ENCODE peak calls at places on chromosomes 13 and 19, in eight cellular contexts. W is SK-N-SH, D is GM23248, N is H9, Q is fibroblast of lung, A is GM23338, P is astrocyte, J is PC-3. Y is an unnamed sample. For H3K4me1, the result is how much of the 10 kb centered on the place peaks cover.

GRCh38 chr13:32600891-32601290 is 14.6 kb downstream of the PDS5B start:
- DNase-seq in P (no peak), Q (no peak), J (no peak), D (no peak), A (no peak), N (no peak), W (no peak), Y (no peak)

GRCh38 chr13:24209138-24209537 is 48.6 kb downstream of the SPATA13 start:
- DNase-seq in J (no peak), W (no peak), P (no peak), Q (no peak), A (no peak), N (no peak), D (no peak), Y (no peak)

GRCh38 chr13:41639237-41639904 is 182.0 kb downstream of the RGCC start:
- DNase-seq in D (no peak), N (no peak), Q (no peak), J (no peak), W (no peak), P (no peak), A (no peak), Y (no peak)

GRCh38 chr13:113813070-113813748 is 50.7 kb downstream of the GAS6 start:
- DNase-seq in J (no peak), N (no peak), A (no peak), W (no peak), P (no peak), Q (no peak), D (no peak), Y (no peak)

GRCh38 chr13:61989984-61990383 is 574.3 kb upstream of the PCDH20 start:
- DNase-seq in N (no peak), W (no peak), A (no peak), D (no peak), Q (no peak), J (no peak), P (no peak), Y (no peak)

GRCh38 chr19:39475748-39476147 is 4.9 kb upstream of the TIMM50 start:
- DNase-seq in P (no peak), Q (no peak), J (no peak), N (no peak), D (no peak), A (no peak), W (no peak), Y (no peak)

GRCh38 chr13:74200081-74200480 is 65.9 kb upstream of the KLF12 start:
- DNase-seq in D (peak), A (no peak), W (no peak), P (peak), N (no peak), Q (peak), J (no peak), Y (no peak)

GRCh38 chr13:99733346-99733745 is 232.1 kb downstream of the TM9SF2 start:
- DNase-seq in D (no peak), N (no peak), W (no peak), P (no peak), A (no peak), Q (no peak), J (no peak), Y (no peak)

GRCh38 chr13:98214008-98214643 is 37.1 kb upstream of the RNF113B start:
- DNase-seq in N (no peak), W (no peak), J (peak), P (peak), A (no peak), Q (peak), D (peak), Y (no peak)

GRCh38 chr19:31315621-31316011 is 33.6 kb downstream of the TSHZ3 start:
- DNase-seq in D (peak), J (no peak), P (no peak), A (no peak), N (no peak), Q (no peak), W (no peak), Y (no peak)

GRCh38 chr19:18833141-18833476 is 1.4 kb downstream of the UPF1 start:
- DNase-seq in P (no peak), Q (no peak), D (peak), J (peak), W (no peak), N (no peak), A (no peak), Y (no peak)

GRCh38 chr19:33767898-33768413 is 28.7 kb upstream of the KCTD15 start:
- DNase-seq in J (peak), W (no peak), D (peak), N (peak), P (no peak), A (peak), Q (peak), Y (peak)

GRCh38 chr13:60016229-60016628 is 147.5 kb downstream of the DIAPH3 start:
- DNase-seq in P (no peak), W (no peak), N (no peak), A (no peak), J (no peak), Q (no peak), D (no peak), Y (no peak)

GRCh38 chr19:4077800-4078683 is 11.3 kb upstream of the ZBTB7A start:
- DNase-seq in A (peak), P (no peak), J (peak), D (peak), W (no peak), N (no peak), Q (no peak), Y (no peak)

GRCh38 chr13:86729206-86729605 is 930.0 kb upstream of the SLITRK6 start:
- DNase-seq in P (no peak), Q (no peak), N (no peak), A (no peak), J (no peak), W (no peak), D (no peak), Y (no peak)

GRCh38 chr19:57288373-57288772 is 8.1 kb downstream of the ZNF460 start:
- DNase-seq in W (no peak), J (no peak), P (no peak), D (no peak), Q (no peak), N (no peak), A (no peak), Y (no peak)

DNA sequence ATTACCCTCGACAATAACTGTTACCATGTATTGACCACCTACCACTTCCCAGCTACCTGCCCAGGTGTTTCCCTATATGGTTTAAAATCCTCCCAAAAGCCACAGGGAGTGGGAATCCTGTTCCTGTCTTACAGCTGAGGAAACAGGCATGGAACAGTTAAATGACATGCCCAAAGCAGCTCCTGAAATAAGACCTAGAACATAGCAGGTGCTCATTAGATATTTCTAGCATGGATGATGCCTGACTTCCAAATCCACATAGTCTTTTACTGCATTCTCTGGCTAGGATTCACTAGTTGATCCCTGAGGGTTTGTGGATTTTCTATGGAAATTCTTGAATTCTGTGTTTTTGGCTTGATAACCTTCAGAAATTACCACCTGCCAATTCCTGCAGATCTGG is 13.0 kb downstream of the KCNN4 start:
- DNase-seq in P (no peak), W (no peak), A (no peak), J (no peak), D (no peak), N (no peak), Q (no peak), Y (no peak)
- H3K4me1 ChIP-seq in P (under half), W (under half), A (under half), J (under half), D (under half), N (under half), Q (under half), Y (under half)

GRCh38 chr13:22569830-22570229 is 610.9 kb upstream of the SGCG start:
- DNase-seq in N (no peak), P (no peak), Q (no peak), A (no peak), J (no peak), D (no peak), W (no peak), Y (no peak)
- H2AFZ ChIP-seq in N (no peak), P (no peak), Q (no peak), A (no peak), J (no peak), D (no peak), W (no peak), Y (no peak)

DNA sequence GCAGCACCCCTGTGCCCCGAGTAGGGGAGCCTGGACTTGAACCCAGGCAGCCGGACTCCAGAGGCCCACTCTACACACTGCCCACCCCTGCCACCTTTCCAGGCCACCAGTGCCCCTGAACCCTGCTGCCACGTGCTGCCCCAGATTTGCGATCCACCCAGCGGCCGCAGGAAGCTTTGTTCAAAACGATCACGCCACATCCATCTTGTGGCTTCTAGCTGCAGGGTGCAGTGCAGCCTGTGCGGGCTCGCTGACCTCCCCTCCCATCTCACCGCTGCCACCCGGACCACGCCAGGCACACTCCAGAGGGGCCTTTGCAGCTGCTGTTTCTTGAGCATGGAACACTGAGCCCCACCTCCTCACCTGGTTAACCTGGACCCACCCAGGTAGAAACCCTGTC is 3.8 kb downstream of the RAVER1 start:
- DNase-seq in A (no peak), D (no peak), N (no peak), Q (no peak), P (no peak), W (no peak), J (no peak), Y (no peak)
- H3K4me1 ChIP-seq in A (under half), D (under half), N (under half), Q (under half), P (under half), W (under half), J (under half), Y (under half)

GRCh38 chr13:101306773-101307172 is 109.5 kb downstream of the NALCN start:
- DNase-seq in A (no peak), P (no peak), N (no peak), J (no peak), D (no peak), Q (no peak), W (no peak), Y (no peak)
- H2AFZ ChIP-seq in A (no peak), P (no peak), N (no peak), J (no peak), D (peak), Q (no peak), W (no peak), Y (no peak)

Y was measured in neural progenitor cell.